ENCODE peak calls at places on chromosomes 12 and 14, in seven cellular contexts. C is ovary, G is stomach, N is suprapubic skin, K is K562, Y is tibial nerve, U is sigmoid colon. P is an unnamed sample.

GRCh38 chr14:44166611-44167010 is 340.5 kb downstream of the FSCB start:
- DNase-seq in C (no peak), G (no peak), N (no peak), K (no peak), Y (no peak), U (no peak), P (no peak)

GRCh38 chr14:91358654-91359210 is 58.9 kb downstream of the CCDC88C start:
- DNase-seq in C (no peak), G (no peak), N (no peak), K (no peak), Y (no peak), U (no peak), P (no peak)

GRCh38 chr12:90124289-90124688 is 415.7 kb upstream of the ATP2B1 start:
- DNase-seq in C (no peak), G (no peak), N (no peak), K (no peak), Y (no peak), U (no peak), P (no peak)

GRCh38 chr12:81354327-81354932 is 276.6 kb downstream of the ACSS3 start:
- DNase-seq in C (no peak), G (no peak), N (no peak), K (no peak), Y (no peak), U (no peak), P (no peak)

GRCh38 chr12:128916425-128916824 is 63.1 kb downstream of the GLT1D1 start:
- DNase-seq in C (no peak), G (no peak), N (no peak), K (no peak), Y (no peak), U (no peak), P (no peak)

GRCh38 chr12:115910057-115910456 is 367.4 kb downstream of the MED13L start:
- DNase-seq in C (no peak), G (no peak), N (no peak), K (no peak), Y (no peak), U (no peak), P (no peak)

GRCh38 chr12:12482959-12483358 is 79.7 kb downstream of the DUSP16 start:
- DNase-seq in C (no peak), G (no peak), N (no peak), K (no peak), Y (no peak), U (no peak), P (no peak)

GRCh38 chr14:97705107-97705506 is 907.9 kb downstream of the VRK1 start:
- DNase-seq in C (no peak), G (no peak), N (no peak), K (no peak), Y (no peak), U (no peak), P (no peak)

GRCh38 chr12:109863961-109864712 is 16.2 kb downstream of the GLTP start:
- DNase-seq in C (no peak), G (peak; percentile 76), N (no peak), K (no peak), Y (no peak), U (no peak), P (no peak)

GRCh38 chr14:36271939-36272907 is 48.2 kb downstream of the MBIP start:
- DNase-seq in C (peak; percentile 8), G (no peak), N (no peak), K (no peak), Y (no peak), U (no peak), P (no peak)

GRCh38 chr14:100071545-100071944 is 6.3 kb downstream of the EVL start:
- DNase-seq in C (no peak), G (no peak), N (no peak), K (no peak), Y (no peak), U (no peak), P (no peak)

DNA sequence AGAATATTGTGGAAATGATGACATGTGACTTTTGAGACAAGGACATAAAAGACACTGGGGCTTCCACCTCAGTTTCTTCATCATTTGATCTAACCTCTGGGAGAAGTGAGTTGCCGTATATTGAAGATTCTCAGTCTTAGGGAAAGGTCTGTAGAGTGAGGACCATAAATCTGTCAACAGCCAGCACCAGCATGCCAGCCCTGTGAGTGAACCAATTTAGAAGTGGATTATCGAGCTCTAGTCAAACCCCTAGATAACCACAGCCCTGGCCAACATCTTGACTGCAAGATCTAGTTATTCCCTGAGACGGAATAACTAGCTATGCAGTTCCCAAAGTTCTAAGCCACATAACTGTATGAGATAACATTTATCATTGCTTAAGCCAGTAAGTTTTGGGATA is 108.8 kb upstream of the PTPRR start:
- DNase-seq in C (no peak), G (no peak), N (no peak), K (no peak), Y (no peak), U (no peak), P (no peak)
- H3K27ac ChIP-seq in C (no peak overlapping the region), G (no peak overlapping the region), N (no peak overlapping the region), K (no peak overlapping the region), Y (no peak overlapping the region), U (no peak overlapping the region), P (no peak overlapping the region)

GRCh38 chr12:120194534-120195395 is at the start of gene GCN1:
- DNase-seq in C (peak; percentile 91), G (peak; percentile 88), N (peak; percentile 88), K (peak; percentile 85), Y (peak; percentile 64), U (peak; percentile 88), P (peak; percentile 94)
- TF ChIP-seq EP300 in C (no peak), G (no peak), N (no peak), K (no peak), Y (peak; percentile 87), U (no peak), P (no peak)

DNA sequence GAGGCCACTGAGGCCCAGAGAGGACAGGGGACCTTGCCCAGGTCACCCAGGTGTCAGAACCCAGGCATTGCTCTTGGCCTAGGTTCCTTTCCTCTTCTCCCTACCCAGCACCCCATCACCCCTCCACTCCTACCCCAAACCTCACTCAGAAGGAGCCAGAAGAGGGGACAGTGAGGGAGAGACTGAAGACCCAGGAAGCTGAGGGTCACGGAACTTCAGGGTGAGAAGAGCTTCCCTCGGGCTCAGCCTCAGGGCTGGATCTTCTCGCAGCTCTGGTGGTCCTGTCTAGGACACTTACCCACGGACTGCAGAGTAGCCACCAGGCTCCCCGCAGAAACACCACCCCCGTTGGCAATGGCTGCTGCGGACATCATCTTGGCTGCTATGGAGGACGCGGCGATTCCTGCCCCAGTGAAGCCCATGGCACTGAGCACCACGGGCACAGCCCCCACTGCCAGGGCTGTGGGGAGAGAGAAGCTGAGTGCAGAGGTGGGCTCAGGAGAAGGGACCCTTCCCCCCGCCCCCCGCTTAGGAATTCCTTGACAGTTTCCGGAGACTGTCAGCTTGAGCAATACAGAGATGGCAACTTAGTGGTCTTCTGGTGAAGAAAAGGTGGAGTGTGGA is 1.1 kb downstream of the IFI27L2 start:
- DNase-seq in C (peak; percentile 37), G (peak; percentile 17), N (no peak), K (no peak), Y (no peak), U (peak; percentile 18), P (peak; percentile 74)
- H3K27ac ChIP-seq in C (peak overlapping the region; percentile 91), G (peak overlapping the region; percentile 72), N (no peak overlapping the region), K (no peak overlapping the region), Y (peak overlapping the region; percentile 87), U (peak overlapping the region; percentile 79), P (peak overlapping the region; percentile 87)

GRCh38 chr14:61524936-61525292 is 170.4 kb upstream of the HIF1A start:
- DNase-seq in C (no peak), G (no peak), N (no peak), K (no peak), Y (no peak), U (no peak), P (no peak)

GRCh38 chr14:61525293-61526011 is 169.9 kb upstream of the HIF1A start:
- DNase-seq in C (peak; percentile 47), G (peak; percentile 58), N (peak; percentile 78), K (no peak), Y (peak; percentile 33), U (peak; percentile 83), P (no peak)

GRCh38 chr14:61528591-61529021 is 166.7 kb upstream of the HIF1A start:
- DNase-seq in C (no peak), G (no peak), N (no peak), K (no peak), Y (no peak), U (no peak), P (no peak)

GRCh38 chr14:61527325-61528100 is 167.8 kb upstream of the HIF1A start:
- DNase-seq in C (peak; percentile 52), G (no peak), N (no peak), K (peak; percentile 7), Y (no peak), U (no peak), P (no peak)

GRCh38 chr14:61526405-61527312 is 168.7 kb upstream of the HIF1A start:
- DNase-seq in C (peak; percentile 35), G (peak; percentile 82), N (no peak), K (no peak), Y (no peak), U (no peak), P (no peak)
- TF ChIP-seq EP300 in C (no peak), G (no peak), N (no peak), K (no peak), Y (peak; percentile 7), U (no peak), P (no peak)

GRCh38 chr14:59339526-59339925 is 125.7 kb downstream of the GPR135 start:
- DNase-seq in C (no peak), G (no peak), N (no peak), K (no peak), Y (no peak), U (no peak), P (no peak)
- H3K27ac ChIP-seq in C (no peak overlapping the region), G (no peak overlapping the region), N (no peak overlapping the region), K (no peak overlapping the region), Y (no peak overlapping the region), U (peak overlapping the region; percentile 85), P (peak overlapping the region; percentile 86)

GRCh38 chr12:25942709-25943108 is 15.8 kb upstream of the RASSF8 start:
- DNase-seq in C (no peak), G (no peak), N (no peak), K (no peak), Y (no peak), U (no peak), P (no peak)

GRCh38 chr12:25940886-25941285 is 17.6 kb upstream of the RASSF8 start:
- DNase-seq in C (no peak), G (no peak), N (no peak), K (no peak), Y (no peak), U (no peak), P (no peak)

GRCh38 chr12:25937096-25937495 is 21.4 kb upstream of the RASSF8 start:
- DNase-seq in C (no peak), G (no peak), N (no peak), K (no peak), Y (no peak), U (no peak), P (no peak)

GRCh38 chr12:25938581-25938980 is 19.9 kb upstream of the RASSF8 start:
- DNase-seq in C (no peak), G (no peak), N (no peak), K (no peak), Y (no peak), U (no peak), P (no peak)

DNA sequence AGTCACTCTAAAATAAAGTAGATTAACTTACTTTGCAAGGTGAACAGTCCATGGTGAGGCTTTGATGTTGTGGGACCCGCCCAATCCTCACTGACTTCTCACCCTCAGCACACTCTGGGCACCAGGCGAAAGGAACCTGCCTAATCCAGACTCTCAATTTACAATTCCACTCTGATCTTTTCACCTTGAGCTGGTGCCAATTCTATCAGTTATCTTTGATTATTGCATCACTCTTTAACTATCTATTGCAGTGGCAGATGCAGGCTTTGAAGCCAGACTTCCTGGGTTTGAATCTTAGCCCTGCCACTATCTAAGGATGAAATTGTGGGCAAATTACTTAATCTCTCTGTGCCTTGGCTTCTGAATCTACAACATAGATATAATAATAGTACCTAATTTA is 18.9 kb upstream of the RASSF8 start:
- DNase-seq in C (no peak), G (no peak), N (no peak), K (no peak), Y (no peak), U (no peak), P (no peak)
- TF ChIP-seq EP300 in C (no peak), G (no peak), N (no peak), K (no peak), Y (no peak), U (no peak), P (no peak)

P was measured in esophagus muscularis mucosa.